ENCODE peak calls at places on chromosomes 1 and 21, in seven cellular contexts. U, H, Z, G, V, C and N are unnamed samples.

GRCh38 chr1:235181561-235182245 is 20.7 kb upstream of the RBM34 start:
- DNase-seq in C (no peak), V (no peak), Z (no peak), G (no peak), U (no peak), H (no peak), N (no peak)

GRCh38 chr1:167148388-167148787 is 54.5 kb downstream of the STYXL2 start:
- DNase-seq in C (no peak), H (no peak), U (no peak), Z (no peak), V (no peak), G (no peak), N (no peak)

GRCh38 chr1:78839704-78840277 is 166.7 kb downstream of the ADGRL4 start:
- DNase-seq in U (peak; percentile 37), C (no peak), G (peak; percentile 23), Z (no peak), H (peak; percentile 21), V (no peak), N (peak; percentile 13)

GRCh38 chr1:17606826-17607440 is 67.4 kb downstream of the ARHGEF10L start:
- DNase-seq in C (peak; percentile 30), Z (peak; percentile 53), V (peak; percentile 44), G (peak; percentile 85), H (peak; percentile 64), U (peak; percentile 62), N (peak; percentile 50)

GRCh38 chr1:184912392-184912791 is 61.9 kb downstream of the NIBAN1 start:
- DNase-seq in H (no peak), G (no peak), Z (no peak), C (no peak), U (no peak), V (no peak), N (no peak)

GRCh38 chr1:204363335-204364114 is 3.8 kb upstream of the PLEKHA6 start:
- DNase-seq in V (peak; percentile 46), H (peak; percentile 74), C (peak; percentile 70), G (peak; percentile 86), U (peak; percentile 87), Z (peak; percentile 83), N (peak; percentile 80)

GRCh38 chr1:165116732-165117131 is 239.8 kb downstream of the LMX1A start:
- DNase-seq in G (no peak), V (no peak), H (no peak), Z (no peak), C (no peak), U (no peak), N (no peak)

GRCh38 chr1:201050515-201051277 is 27.2 kb upstream of the KIF21B start:
- DNase-seq in Z (no peak), H (no peak), C (no peak), G (no peak), U (no peak), V (no peak), N (no peak)

GRCh38 chr1:168821434-168821833 is 92.4 kb upstream of the DPT start:
- DNase-seq in U (no peak), Z (no peak), C (no peak), G (no peak), H (peak; percentile 33), V (no peak), N (no peak)

GRCh38 chr1:248804771-248805681 is 20.7 kb downstream of the SH3BP5L start:
- DNase-seq in C (no peak), V (no peak), U (peak; percentile 98), H (no peak), Z (no peak), G (no peak), N (no peak)

GRCh38 chr21:41703857-41704501 is 62.9 kb downstream of the RIPK4 start:
- DNase-seq in H (no peak), G (no peak), Z (no peak), C (no peak), V (no peak), U (no peak), N (no peak)

GRCh38 chr1:154906621-154907081 is 29.9 kb downstream of the PMVK start:
- DNase-seq in U (peak; percentile 68), C (no peak), Z (no peak), H (no peak), V (no peak), G (no peak), N (no peak)

GRCh38 chr1:65813956-65814355 is 21.3 kb downstream of the PDE4B start:
- DNase-seq in U (no peak), H (no peak), Z (no peak), C (no peak), V (peak; percentile 20), G (peak; percentile 28), N (no peak)

GRCh38 chr1:225480825-225481434 is 53.1 kb upstream of the LBR start:
- DNase-seq in C (no peak), V (no peak), U (peak; percentile 51), Z (no peak), H (peak; percentile 63), G (peak; percentile 37), N (no peak)

GRCh38 chr1:35886606-35887431 is 3.8 kb downstream of the AGO1 start:
- DNase-seq in C (no peak), U (peak; percentile 39), Z (no peak), V (no peak), H (no peak), G (no peak), N (no peak)

GRCh38 chr1:37423810-37424209 is 50.6 kb upstream of the ZC3H12A start:
- DNase-seq in V (no peak), C (peak; percentile 56), Z (no peak), H (no peak), G (no peak), U (no peak), N (no peak)

GRCh38 chr21:29787011-29787909 is 152.5 kb downstream of the GRIK1 start:
- DNase-seq in Z (no peak), C (no peak), G (no peak), U (no peak), V (no peak), H (no peak), N (no peak)

GRCh38 chr1:78437393-78437792 is 53.4 kb upstream of the PTGFR start:
- DNase-seq in G (no peak), C (no peak), V (no peak), U (no peak), H (no peak), Z (no peak), N (no peak)